ENCODE peak calls at places on chromosomes 2 and 18, in four cellular contexts. V is transverse colon, I is cardiac muscle cell, A is fibroblast of lung. W is an unnamed sample.

GRCh38 chr18:9575558-9575957 is 38.8 kb downstream of the PPP4R1 start:
- DNase-seq in V (peak), I (peak), A (peak), W (peak)

GRCh38 chr2:76953733-76954347 is 568.3 kb downstream of the LRRTM4 start:
- DNase-seq in V (peak), I (peak), A (peak), W (no peak)

GRCh38 chr2:144078091-144078490 is 441.8 kb downstream of the ZEB2 start:
- DNase-seq in V (no peak), I (no peak), A (peak), W (no peak)

GRCh38 chr2:104476563-104476988 is 377.3 kb upstream of the POU3F3 start:
- DNase-seq in V (no peak), I (no peak), A (no peak), W (no peak)

GRCh38 chr2:128796321-128796720 is 477.7 kb upstream of the HS6ST1 start:
- DNase-seq in V (no peak), I (no peak), A (no peak), W (no peak)

GRCh38 chr2:8685697-8686358 is 4.0 kb downstream of the ID2 start:
- DNase-seq in V (peak), I (peak), A (peak), W (peak)

GRCh38 chr18:76932026-76932819 is 109.9 kb downstream of the ZNF236 start:
- DNase-seq in V (no peak), I (no peak), A (peak), W (no peak)

GRCh38 chr2:200625958-200626363 is 40.1 kb downstream of the AOX1 start:
- DNase-seq in V (no peak), I (no peak), A (peak), W (no peak)

GRCh38 chr18:12694032-12694431 is 8.5 kb downstream of the CEP76 start:
- DNase-seq in V (no peak), I (no peak), A (no peak), W (no peak)

GRCh38 chr18:2980607-2980923 is 32.4 kb downstream of the LPIN2 start:
- DNase-seq in V (no peak), I (no peak), A (no peak), W (no peak)

GRCh38 chr2:173278794-173279527 is 75.7 kb upstream of the CDCA7 start:
- DNase-seq in V (no peak), I (no peak), A (no peak), W (no peak)

GRCh38 chr2:231163011-231163410 is 35.4 kb upstream of the ARMC9 start:
- DNase-seq in V (no peak), I (no peak), A (peak), W (no peak)

GRCh38 chr18:79496978-79497637 is 101.4 kb downstream of the NFATC1 start:
- DNase-seq in V (peak), I (no peak), A (peak), W (no peak)

GRCh38 chr18:74524097-74524496 is 10.2 kb upstream of the CNDP1 start:
- DNase-seq in V (peak), I (no peak), A (peak), W (no peak)

GRCh38 chr2:112757265-112757664 is 7.1 kb downstream of the CKAP2L start:
- DNase-seq in V (no peak), I (no peak), A (peak), W (no peak)

GRCh38 chr18:48319796-48320638 is 89.2 kb downstream of the ZBTB7C start:
- DNase-seq in V (peak), I (no peak), A (no peak), W (no peak)

GRCh38 chr2:232336241-232336736 is 42.3 kb upstream of the ALPP start:
- DNase-seq in V (peak), I (no peak), A (no peak), W (no peak)

GRCh38 chr2:20422679-20423271 is 24.1 kb upstream of the RHOB start:
- DNase-seq in V (peak), I (no peak), A (peak), W (no peak)
- TF ChIP-seq CTCF in V (no peak), I (peak), A (peak), W (no peak)

DNA sequence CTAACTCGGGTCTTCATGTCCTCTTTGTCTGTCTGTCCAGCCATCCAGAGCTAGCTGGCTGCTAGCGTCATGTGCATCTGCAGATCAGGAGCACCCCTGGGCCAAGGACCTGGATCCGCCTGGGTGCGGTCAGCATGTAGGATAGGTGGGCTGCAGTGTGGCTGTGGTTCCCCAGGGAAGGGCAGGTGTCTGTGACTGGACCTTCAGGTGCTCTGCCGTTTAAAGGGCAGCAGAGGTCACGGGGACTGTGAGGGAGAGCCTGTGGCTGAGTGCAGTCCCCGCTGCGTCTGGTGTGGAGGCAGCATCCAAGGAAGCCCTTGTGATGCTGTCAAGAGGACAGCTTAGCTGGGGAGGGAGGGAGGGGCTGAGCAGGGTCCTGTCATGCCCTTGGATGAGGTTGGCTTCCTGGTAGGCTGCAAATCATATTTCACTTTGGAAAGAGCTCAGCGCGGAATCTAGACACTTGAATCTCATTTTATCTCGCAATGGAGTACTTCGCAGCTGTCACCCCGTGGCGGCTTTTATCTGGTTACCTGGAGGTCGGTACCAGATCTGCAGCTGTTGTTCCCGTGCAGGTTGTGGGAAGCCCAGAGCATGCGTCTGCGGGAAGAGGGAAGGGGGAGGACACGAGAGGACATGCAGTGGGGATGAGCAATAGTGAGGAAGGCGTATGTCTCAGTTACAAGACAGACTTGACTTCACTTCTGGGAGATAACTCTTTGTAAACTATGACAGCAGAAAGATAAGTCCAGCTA is 5.9 kb upstream of the RALB start:
- DNase-seq in V (no peak), I (no peak), A (no peak), W (no peak)
- TF ChIP-seq CTCF in V (no peak), I (no peak), A (no peak), W (no peak)

GRCh38 chr18:24428709-24429108 is 2.2 kb downstream of the IMPACT start:
- DNase-seq in V (no peak), I (no peak), A (no peak), W (no peak)
- TF ChIP-seq CTCF in V (no peak), I (no peak), A (no peak), W (peak)

GRCh38 chr2:238841542-238842181 is 6.2 kb upstream of the TWIST2 start:
- DNase-seq in V (no peak), I (no peak), A (no peak), W (no peak)
- TF ChIP-seq CTCF in V (no peak), I (no peak), A (no peak), W (no peak)

GRCh38 chr2:218269900-218270720 is at the start of the genes AAMP and PNKD:
- DNase-seq in V (peak), I (peak), A (peak), W (peak)
- TF ChIP-seq CTCF in V (no peak), I (peak), A (no peak), W (peak)

DNA sequence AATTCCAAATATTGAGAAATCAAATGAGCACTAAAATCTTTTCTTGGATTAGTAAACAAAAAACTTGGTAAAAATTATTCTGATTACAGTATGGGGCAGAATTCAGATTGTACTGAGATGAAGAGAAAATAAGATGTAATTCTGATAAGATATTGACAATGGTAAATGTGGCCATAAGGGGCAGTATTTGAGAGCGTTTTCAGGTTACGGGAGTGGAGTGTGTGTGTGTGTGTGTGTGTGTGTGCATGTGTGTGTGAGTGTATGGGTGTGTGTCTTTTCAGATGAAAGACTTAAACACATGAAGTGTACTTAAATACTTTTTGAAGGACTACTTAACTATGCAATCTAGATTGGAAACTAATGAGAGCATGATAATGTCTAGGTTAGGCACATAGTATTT is 217.8 kb upstream of the ITGA4 start:
- DNase-seq in V (no peak), I (no peak), A (peak), W (no peak)
- TF ChIP-seq CTCF in V (no peak), I (no peak), A (peak), W (no peak)

GRCh38 chr2:192888090-192888489 is 693.4 kb upstream of the TMEFF2 start:
- DNase-seq in V (no peak), I (no peak), A (no peak), W (no peak)
- TF ChIP-seq CTCF in V (no peak), I (no peak), A (no peak), W (no peak)

W was measured in Calu3.